ENCODE peak calls at places on chromosomes 11 and 22, in six cellular contexts. J is CD4-positive, alpha-beta T cell; G is endothelial cell; T is AG09319; N is neural crest cell; R is prostate gland. D is an unnamed sample.

GRCh38 chr11:115334932-115335788 is 169.1 kb downstream of the CADM1 start:
- DNase-seq in J (no peak), G (no peak), T (no peak), N (no peak), R (no peak), D (no peak)

GRCh38 chr11:79066456-79067354 is 374.1 kb downstream of the TENM4 start:
- DNase-seq in J (no peak), G (no peak), T (no peak), N (no peak), R (no peak), D (no peak)

GRCh38 chr11:10309163-10310093 is 4.6 kb downstream of the ADM start:
- DNase-seq in J (no peak), G (no peak), T (peak; percentile 88), N (no peak), R (peak; percentile 92), D (peak; percentile 82)

GRCh38 chr11:19087658-19088057 is 27.1 kb upstream of the MRGPRX2 start:
- DNase-seq in J (no peak), G (no peak), T (no peak), N (no peak), R (no peak), D (no peak)

GRCh38 chr11:57635236-57635635 is 14.5 kb downstream of the YPEL4 start:
- DNase-seq in J (no peak), G (no peak), T (no peak), N (no peak), R (no peak), D (no peak)

GRCh38 chr11:122095950-122096942 is 19.8 kb downstream of the BLID start:
- DNase-seq in J (no peak), G (no peak), T (no peak), N (no peak), R (no peak), D (no peak)

GRCh38 chr22:49825944-49826602 is 1.6 kb downstream of the BRD1 start:
- DNase-seq in J (peak; percentile 66), G (no peak), T (no peak), N (no peak), R (no peak), D (no peak)

GRCh38 chr22:38867496-38868285 is 4.3 kb downstream of the CBX6 start:
- DNase-seq in J (peak; percentile 30), G (no peak), T (no peak), N (no peak), R (no peak), D (peak; percentile 71)

GRCh38 chr11:81004576-81004975 is 1563.7 kb upstream of the TENM4 start:
- DNase-seq in J (no peak), G (no peak), T (no peak), N (no peak), R (no peak), D (no peak)

GRCh38 chr22:27480487-27480886 is 321.1 kb downstream of the MN1 start:
- DNase-seq in J (no peak), G (no peak), T (no peak), N (peak; percentile 53), R (no peak), D (no peak)

GRCh38 chr11:110793556-110793955 is 81.3 kb upstream of the ARHGAP20 start:
- DNase-seq in J (no peak), G (no peak), T (no peak), N (no peak), R (no peak), D (no peak)

GRCh38 chr11:12164061-12165014 is 53.9 kb downstream of the MICAL2 start:
- DNase-seq in J (no peak), G (no peak), T (no peak), N (no peak), R (peak; percentile 83), D (no peak)

GRCh38 chr11:26949846-26950245 is 44.1 kb upstream of the FIBIN start:
- DNase-seq in J (no peak), G (no peak), T (no peak), N (no peak), R (no peak), D (no peak)

GRCh38 chr11:121564948-121565684 is 112.3 kb upstream of the SORL1-AS1 start:
- DNase-seq in J (no peak), G (no peak), T (no peak), N (no peak), R (no peak), D (no peak)

GRCh38 chr11:45801723-45802315 is 3.1 kb upstream of the SLC35C1 start:
- DNase-seq in J (no peak), G (no peak), T (no peak), N (no peak), R (no peak), D (peak; percentile 37)

GRCh38 chr11:86089659-86090058 is 20.8 kb upstream of the PICALM start:
- DNase-seq in J (no peak), G (no peak), T (no peak), N (no peak), R (no peak), D (no peak)

GRCh38 chr11:36073411-36074203 is 129.7 kb downstream of the LDLRAD3 start:
- DNase-seq in J (no peak), G (no peak), T (peak; percentile 60), N (no peak), R (no peak), D (no peak)

GRCh38 chr22:17601031-17601430 is 27.5 kb downstream of the ATP6V1E1 start:
- DNase-seq in J (no peak), G (no peak), T (no peak), N (no peak), R (peak; percentile 21), D (no peak)

GRCh38 chr22:26891431-26891830 is 234.0 kb downstream of the MIAT start:
- DNase-seq in J (no peak), G (no peak), T (no peak), N (no peak), R (no peak), D (no peak)

GRCh38 chr11:69878927-69879733 is 59.9 kb upstream of the FGF3 start:
- DNase-seq in J (peak; percentile 26), G (no peak), T (no peak), N (no peak), R (no peak), D (peak; percentile 52)

GRCh38 chr11:46248270-46249102 is 29.0 kb upstream of the CREB3L1 start:
- DNase-seq in J (no peak), G (no peak), T (peak; percentile 59), N (no peak), R (no peak), D (no peak)

GRCh38 chr22:43381693-43382092 is 30.1 kb upstream of the MPPED1 start:
- DNase-seq in J (no peak), G (no peak), T (no peak), N (no peak), R (no peak), D (peak; percentile 14)

GRCh38 chr11:17457361-17458104 is 19.1 kb downstream of the ABCC8 start:
- DNase-seq in J (no peak), G (no peak), T (no peak), N (no peak), R (no peak), D (no peak)

GRCh38 chr11:111559791-111560190 is 19.3 kb downstream of the LAYN start:
- DNase-seq in J (no peak), G (no peak), T (no peak), N (no peak), R (no peak), D (no peak)

GRCh38 chr11:94638902-94639373 is 71.8 kb downstream of the PIWIL4 start:
- DNase-seq in J (no peak), G (no peak), T (peak; percentile 2), N (no peak), R (peak; percentile 44), D (no peak)

GRCh38 chr11:3217751-3218482 is 696 bp downstream of the MRGPRG start:
- DNase-seq in J (peak; percentile 28), G (no peak), T (no peak), N (no peak), R (no peak), D (peak; percentile 63)
- TF ChIP-seq CTCF in J (no peak), G (no peak), T (no peak), N (no peak), R (no peak), D (no peak)

DNA sequence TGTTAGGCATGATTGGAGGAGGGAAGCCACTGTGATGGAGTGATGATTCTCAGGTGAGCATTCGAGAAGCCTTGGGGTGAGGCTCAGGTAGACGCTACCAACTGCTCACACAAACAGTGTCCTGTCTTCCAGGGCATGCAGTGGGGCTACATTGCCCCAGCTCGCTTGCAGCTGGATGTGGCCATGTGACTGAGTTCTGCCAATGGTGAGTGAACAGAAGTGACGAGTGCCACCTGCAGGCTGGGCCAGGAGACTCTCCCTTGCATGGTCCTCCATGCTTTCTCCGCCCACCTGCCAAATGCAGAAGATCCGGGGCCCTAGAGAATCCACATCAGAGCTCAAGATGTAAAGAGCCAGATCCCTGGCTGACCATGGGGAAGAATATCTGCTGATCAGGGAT is 195.9 kb downstream of the BCR start:
- DNase-seq in J (no peak), G (peak; percentile 50), T (no peak), N (no peak), R (no peak), D (peak; percentile 34)
- TF ChIP-seq CTCF in J (no peak), G (peak; percentile 28), T (no peak), N (peak; percentile 24), R (no peak), D (no peak)

GRCh38 chr11:406796-407650 is 7.8 kb downstream of the SIGIRR start:
- DNase-seq in J (peak; percentile 88), G (peak; percentile 53), T (peak; percentile 28), N (peak; percentile 51), R (peak; percentile 61), D (no peak)
- TF ChIP-seq CTCF in J (peak; percentile 40), G (no peak), T (peak; percentile 1), N (no peak), R (peak; percentile 33), D (no peak)

GRCh38 chr11:99068832-99069231 is 48.1 kb downstream of the CNTN5 start:
- DNase-seq in J (no peak), G (no peak), T (no peak), N (no peak), R (no peak), D (no peak)

GRCh38 chr11:99066609-99067008 is 45.9 kb downstream of the CNTN5 start:
- DNase-seq in J (no peak), G (no peak), T (no peak), N (no peak), R (no peak), D (no peak)

DNA sequence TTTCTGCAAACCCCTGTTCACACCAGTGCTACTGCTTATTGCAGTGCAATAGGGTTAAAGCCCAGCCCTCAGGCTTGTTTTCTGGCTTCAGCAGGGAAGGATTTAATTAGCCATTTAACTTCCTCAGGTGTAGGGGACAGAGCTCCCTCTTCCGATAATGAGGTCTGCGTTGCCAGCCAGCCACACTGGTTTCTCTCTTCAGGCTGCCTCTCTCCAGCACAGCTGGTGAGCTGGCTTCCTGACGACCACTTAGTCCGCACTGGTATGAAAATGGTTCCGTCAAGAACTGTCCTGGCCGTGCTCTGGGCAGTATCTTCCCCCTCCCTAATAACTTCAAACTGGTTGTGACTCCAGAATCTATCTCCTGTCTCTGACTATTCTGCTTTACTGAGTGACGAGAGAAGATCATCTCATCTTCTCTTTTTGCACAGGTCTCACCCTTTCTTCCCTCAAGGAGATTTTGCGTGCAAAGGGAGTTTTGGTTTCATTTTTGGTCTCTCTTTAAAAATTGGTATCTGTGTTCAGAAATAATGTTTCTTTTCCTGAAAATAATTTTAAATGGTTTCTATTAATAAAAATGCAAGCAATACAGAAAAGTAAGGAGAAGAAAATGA is 49.2 kb downstream of the CNTN5 start:
- DNase-seq in J (no peak), G (no peak), T (no peak), N (no peak), R (no peak), D (no peak)
- TF ChIP-seq CTCF in J (no peak), G (no peak), T (no peak), N (no peak), R (no peak), D (no peak)

GRCh38 chr11:1838077-1838425 is 730 bp upstream of the TNNI2 start:
- DNase-seq in J (no peak), G (no peak), T (no peak), N (no peak), R (no peak), D (no peak)
- TF ChIP-seq CTCF in J (no peak), G (peak; percentile 52), T (no peak), N (no peak), R (no peak), D (no peak)